ENCODE peak calls at places on chromosome 6, in four cellular contexts. One of them, this sample, is unnamed.

GRCh38 chr6:128168244-128168643 is 267.4 kb upstream of the THEMIS start:
- DNase-seq in G401: no peak
- DNase-seq in cardiac fibroblast: no peak
- DNase-seq in NCI-H510A: no peak
- DNase-seq in this sample: no peak

GRCh38 chr6:3518356-3518841 is 61.5 kb upstream of the SLC22A23 start:
- DNase-seq in NCI-H510A: no peak
- DNase-seq in G401: peak
- DNase-seq in cardiac fibroblast: peak
- DNase-seq in this sample: no peak

GRCh38 chr6:4316867-4317400 is 181.6 kb upstream of the ECI2 start:
- DNase-seq in NCI-H510A: peak
- DNase-seq in cardiac fibroblast: peak
- DNase-seq in G401: no peak
- DNase-seq in this sample: no peak

GRCh38 chr6:150301871-150302800 is 66.7 kb upstream of the IYD start:
- DNase-seq in cardiac fibroblast: peak
- DNase-seq in G401: no peak
- DNase-seq in NCI-H510A: no peak
- DNase-seq in this sample: no peak

GRCh38 chr6:111252451-111252850 is 165.1 kb downstream of the SLC16A10 start:
- DNase-seq in cardiac fibroblast: no peak
- DNase-seq in G401: no peak
- DNase-seq in NCI-H510A: no peak
- DNase-seq in this sample: no peak

GRCh38 chr6:21533678-21534077 is 59.9 kb upstream of the SOX4 start:
- DNase-seq in G401: no peak
- DNase-seq in NCI-H510A: no peak
- DNase-seq in cardiac fibroblast: no peak
- DNase-seq in this sample: no peak

GRCh38 chr6:136763255-136763654 is 29.0 kb downstream of the MAP3K5 start:
- DNase-seq in cardiac fibroblast: no peak
- DNase-seq in G401: no peak
- DNase-seq in NCI-H510A: no peak
- DNase-seq in this sample: no peak

GRCh38 chr6:143680157-143680556 is 2.4 kb downstream of the PHACTR2 start:
- DNase-seq in NCI-H510A: no peak
- DNase-seq in G401: no peak
- DNase-seq in cardiac fibroblast: no peak
- DNase-seq in this sample: no peak

GRCh38 chr6:156809034-156809433 is 31.9 kb downstream of the ARID1B start:
- DNase-seq in G401: no peak
- DNase-seq in cardiac fibroblast: peak
- DNase-seq in NCI-H510A: no peak
- DNase-seq in this sample: no peak

GRCh38 chr6:115898246-115898645 is 162.4 kb downstream of the FRK start:
- DNase-seq in cardiac fibroblast: peak
- DNase-seq in G401: no peak
- DNase-seq in NCI-H510A: no peak
- DNase-seq in this sample: no peak

GRCh38 chr6:16729183-16729696 is 32.0 kb downstream of the ATXN1 start:
- DNase-seq in NCI-H510A: no peak
- DNase-seq in G401: no peak
- DNase-seq in cardiac fibroblast: no peak
- DNase-seq in this sample: no peak

GRCh38 chr6:73983367-73983766 is 287.4 kb downstream of the CD109 start:
- DNase-seq in G401: no peak
- DNase-seq in NCI-H510A: no peak
- DNase-seq in cardiac fibroblast: no peak
- DNase-seq in this sample: no peak

GRCh38 chr6:42889815-42890214 is 10.4 kb downstream of the RPL7L1 start:
- DNase-seq in NCI-H510A: no peak
- DNase-seq in cardiac fibroblast: no peak
- DNase-seq in G401: peak
- DNase-seq in this sample: no peak

GRCh38 chr6:88107241-88107640 is 58.9 kb downstream of the CNR1 start:
- DNase-seq in G401: no peak
- DNase-seq in cardiac fibroblast: no peak
- DNase-seq in NCI-H510A: no peak
- DNase-seq in this sample: no peak

GRCh38 chr6:152226119-152226518 is 411.0 kb downstream of the SYNE1 start:
- DNase-seq in NCI-H510A: no peak
- DNase-seq in G401: no peak
- DNase-seq in cardiac fibroblast: no peak
- DNase-seq in this sample: no peak

GRCh38 chr6:122381494-122382083 is 17.9 kb upstream of the HSF2 start:
- DNase-seq in NCI-H510A: no peak
- DNase-seq in G401: peak
- DNase-seq in cardiac fibroblast: peak
- DNase-seq in this sample: no peak

GRCh38 chr6:84764332-84765049 is at the start of gene TBX18:
- DNase-seq in cardiac fibroblast: peak
- DNase-seq in G401: no peak
- DNase-seq in NCI-H510A: peak
- DNase-seq in this sample: peak

GRCh38 chr6:99016355-99016754 is 68.6 kb upstream of the FBXL4 start:
- DNase-seq in NCI-H510A: no peak
- DNase-seq in G401: no peak
- DNase-seq in cardiac fibroblast: peak
- DNase-seq in this sample: no peak

GRCh38 chr6:97947841-97948240 is 664.8 kb upstream of the MMS22L start:
- DNase-seq in NCI-H510A: no peak
- DNase-seq in G401: peak
- DNase-seq in cardiac fibroblast: peak
- DNase-seq in this sample: no peak

GRCh38 chr6:39083111-39083702 is 31.8 kb downstream of the SAYSD1 start:
- DNase-seq in G401: no peak
- DNase-seq in cardiac fibroblast: no peak
- DNase-seq in NCI-H510A: peak
- DNase-seq in this sample: no peak

GRCh38 chr6:157456524-157456829 is 75.5 kb downstream of the ZDHHC14 start:
- DNase-seq in NCI-H510A: no peak
- DNase-seq in G401: no peak
- DNase-seq in cardiac fibroblast: no peak
- DNase-seq in this sample: no peak

GRCh38 chr6:161444464-161444863 is 170.6 kb upstream of the AGPAT4 start:
- DNase-seq in G401: peak
- DNase-seq in cardiac fibroblast: no peak
- DNase-seq in NCI-H510A: no peak
- DNase-seq in this sample: no peak

GRCh38 chr6:40477246-40478126 is 109.7 kb downstream of the LRFN2 start:
- DNase-seq in NCI-H510A: peak
- DNase-seq in cardiac fibroblast: no peak
- DNase-seq in G401: peak
- DNase-seq in this sample: no peak

GRCh38 chr6:134436281-134436815 is 118.4 kb upstream of the SGK1 start:
- DNase-seq in cardiac fibroblast: peak
- DNase-seq in NCI-H510A: no peak
- DNase-seq in G401: no peak
- DNase-seq in this sample: peak

GRCh38 chr6:157070403-157071107 is 252.8 kb downstream of the TMEM242 start:
- DNase-seq in NCI-H510A: no peak
- DNase-seq in cardiac fibroblast: peak
- DNase-seq in G401: peak
- DNase-seq in this sample: no peak

GRCh38 chr6:33375143-33375649 is 16.4 kb upstream of the KIFC1 start:
- DNase-seq in cardiac fibroblast: peak
- DNase-seq in NCI-H510A: no peak
- DNase-seq in G401: peak
- DNase-seq in this sample: no peak